ENCODE peak calls at places on chromosomes 12 and 14, in ten cellular contexts. One of them, this sample, is unnamed.
A peak's percentile ranks its signal among the peaks of the same experiment; 100 is the strongest.

GRCh38 chr12:153080-153746 is 60.7 kb downstream of the SLC6A12 start:
- DNase-seq in neural progenitor cell: peak; percentile 89
- DNase-seq in fibroblast of lung: peak; percentile 25
- DNase-seq in coronary artery: no peak
- DNase-seq in left ventricle myocardium inferior: peak; percentile 59
- DNase-seq in cardiac muscle cell: peak; percentile 60
- DNase-seq in stomach: peak; percentile 62
- DNase-seq in heart left ventricle: peak; percentile 67
- DNase-seq in GM23338: peak; percentile 90
- DNase-seq in OCI-LY7: peak; percentile 87
- DNase-seq in this sample: peak; percentile 61

GRCh38 chr14:93108105-93108504 is 7.6 kb downstream of the ITPK1 start:
- DNase-seq in neural progenitor cell: no peak
- DNase-seq in fibroblast of lung: no peak
- DNase-seq in coronary artery: no peak
- DNase-seq in left ventricle myocardium inferior: no peak
- DNase-seq in cardiac muscle cell: no peak
- DNase-seq in stomach: no peak
- DNase-seq in heart left ventricle: no peak
- DNase-seq in GM23338: no peak
- DNase-seq in OCI-LY7: no peak
- DNase-seq in this sample: no peak

GRCh38 chr12:87520968-87521367 is 508.2 kb downstream of the C12orf50 start:
- DNase-seq in neural progenitor cell: no peak
- DNase-seq in fibroblast of lung: no peak
- DNase-seq in coronary artery: no peak
- DNase-seq in left ventricle myocardium inferior: no peak
- DNase-seq in cardiac muscle cell: no peak
- DNase-seq in stomach: no peak
- DNase-seq in heart left ventricle: no peak
- DNase-seq in GM23338: no peak
- DNase-seq in OCI-LY7: no peak
- DNase-seq in this sample: no peak

GRCh38 chr12:59808317-59808910 is 212.6 kb downstream of the SLC16A7 start:
- DNase-seq in neural progenitor cell: peak; percentile 53
- DNase-seq in fibroblast of lung: peak; percentile 70
- DNase-seq in coronary artery: no peak
- DNase-seq in left ventricle myocardium inferior: no peak
- DNase-seq in cardiac muscle cell: peak; percentile 62
- DNase-seq in stomach: no peak
- DNase-seq in heart left ventricle: no peak
- DNase-seq in GM23338: peak; percentile 73
- DNase-seq in OCI-LY7: peak; percentile 47
- DNase-seq in this sample: no peak

GRCh38 chr12:49555631-49556390 is 12.1 kb downstream of the MCRS1 start:
- DNase-seq in neural progenitor cell: no peak
- DNase-seq in fibroblast of lung: no peak
- DNase-seq in coronary artery: no peak
- DNase-seq in left ventricle myocardium inferior: no peak
- DNase-seq in cardiac muscle cell: no peak
- DNase-seq in stomach: no peak
- DNase-seq in heart left ventricle: no peak
- DNase-seq in GM23338: no peak
- DNase-seq in OCI-LY7: no peak
- DNase-seq in this sample: no peak

GRCh38 chr12:97637770-97638169 is 175.2 kb downstream of the RMST start:
- DNase-seq in neural progenitor cell: peak; percentile 88
- DNase-seq in fibroblast of lung: no peak
- DNase-seq in coronary artery: no peak
- DNase-seq in left ventricle myocardium inferior: no peak
- DNase-seq in cardiac muscle cell: no peak
- DNase-seq in stomach: no peak
- DNase-seq in heart left ventricle: no peak
- DNase-seq in GM23338: no peak
- DNase-seq in OCI-LY7: no peak
- DNase-seq in this sample: no peak

GRCh38 chr12:100031821-100032220 is 47.1 kb upstream of the ANKS1B start:
- DNase-seq in neural progenitor cell: no peak
- DNase-seq in fibroblast of lung: no peak
- DNase-seq in coronary artery: no peak
- DNase-seq in left ventricle myocardium inferior: no peak
- DNase-seq in cardiac muscle cell: no peak
- DNase-seq in stomach: no peak
- DNase-seq in heart left ventricle: no peak
- DNase-seq in GM23338: no peak
- DNase-seq in OCI-LY7: no peak
- DNase-seq in this sample: no peak

GRCh38 chr14:105143451-105144230 is 24.9 kb downstream of the JAG2 start:
- DNase-seq in neural progenitor cell: no peak
- DNase-seq in fibroblast of lung: no peak
- DNase-seq in coronary artery: no peak
- DNase-seq in left ventricle myocardium inferior: no peak
- DNase-seq in cardiac muscle cell: no peak
- DNase-seq in stomach: no peak
- DNase-seq in heart left ventricle: peak; percentile 21
- DNase-seq in GM23338: no peak
- DNase-seq in OCI-LY7: no peak
- DNase-seq in this sample: no peak

GRCh38 chr14:73462815-73463214 is 4.5 kb upstream of the NUMB start:
- DNase-seq in neural progenitor cell: no peak
- DNase-seq in fibroblast of lung: peak; percentile 51
- DNase-seq in coronary artery: no peak
- DNase-seq in left ventricle myocardium inferior: no peak
- DNase-seq in cardiac muscle cell: peak; percentile 68
- DNase-seq in stomach: no peak
- DNase-seq in heart left ventricle: no peak
- DNase-seq in GM23338: no peak
- DNase-seq in OCI-LY7: no peak
- DNase-seq in this sample: no peak

GRCh38 chr12:51388066-51388799 is 3.0 kb downstream of the GALNT6 start:
- DNase-seq in neural progenitor cell: no peak
- DNase-seq in fibroblast of lung: peak; percentile 82
- DNase-seq in coronary artery: no peak
- DNase-seq in left ventricle myocardium inferior: no peak
- DNase-seq in cardiac muscle cell: peak; percentile 66
- DNase-seq in stomach: no peak
- DNase-seq in heart left ventricle: peak; percentile 45
- DNase-seq in GM23338: peak; percentile 26
- DNase-seq in OCI-LY7: no peak
- DNase-seq in this sample: no peak

GRCh38 chr12:15534322-15534721 is 212.0 kb downstream of the PTPRO start:
- DNase-seq in neural progenitor cell: no peak
- DNase-seq in fibroblast of lung: peak; percentile 61
- DNase-seq in coronary artery: no peak
- DNase-seq in left ventricle myocardium inferior: no peak
- DNase-seq in cardiac muscle cell: peak; percentile 23
- DNase-seq in stomach: no peak
- DNase-seq in heart left ventricle: no peak
- DNase-seq in GM23338: no peak
- DNase-seq in OCI-LY7: peak; percentile 43
- DNase-seq in this sample: no peak

GRCh38 chr14:24095196-24096068 is 1.3 kb downstream of the PCK2 start:
- DNase-seq in neural progenitor cell: peak; percentile 61
- DNase-seq in fibroblast of lung: peak; percentile 62
- DNase-seq in coronary artery: no peak
- DNase-seq in left ventricle myocardium inferior: peak; percentile 43
- DNase-seq in cardiac muscle cell: peak; percentile 50
- DNase-seq in stomach: no peak
- DNase-seq in heart left ventricle: peak; percentile 67
- DNase-seq in GM23338: peak; percentile 80
- DNase-seq in OCI-LY7: peak; percentile 66
- DNase-seq in this sample: peak; percentile 29

GRCh38 chr14:22427771-22428228 is 161.2 kb downstream of the DAD1 start:
- DNase-seq in neural progenitor cell: peak; percentile 17
- DNase-seq in fibroblast of lung: peak; percentile 88
- DNase-seq in coronary artery: no peak
- DNase-seq in left ventricle myocardium inferior: peak; percentile 26
- DNase-seq in cardiac muscle cell: peak; percentile 95
- DNase-seq in stomach: no peak
- DNase-seq in heart left ventricle: peak; percentile 32
- DNase-seq in GM23338: peak; percentile 15
- DNase-seq in OCI-LY7: no peak
- DNase-seq in this sample: peak; percentile 49
- H3K27ac ChIP-seq in neural progenitor cell: no peak overlapping the region
- H3K27ac ChIP-seq in fibroblast of lung: no peak overlapping the region
- H3K27ac ChIP-seq in coronary artery: peak overlapping the region; percentile 59
- H3K27ac ChIP-seq in left ventricle myocardium inferior: peak overlapping the region; percentile 46
- H3K27ac ChIP-seq in cardiac muscle cell: no peak overlapping the region
- H3K27ac ChIP-seq in stomach: peak overlapping the region; percentile 54
- H3K27ac ChIP-seq in heart left ventricle: peak overlapping the region; percentile 19
- H3K27ac ChIP-seq in GM23338: no peak overlapping the region
- H3K27ac ChIP-seq in OCI-LY7: no peak overlapping the region
- H3K27ac ChIP-seq in this sample: no peak overlapping the region

DNA sequence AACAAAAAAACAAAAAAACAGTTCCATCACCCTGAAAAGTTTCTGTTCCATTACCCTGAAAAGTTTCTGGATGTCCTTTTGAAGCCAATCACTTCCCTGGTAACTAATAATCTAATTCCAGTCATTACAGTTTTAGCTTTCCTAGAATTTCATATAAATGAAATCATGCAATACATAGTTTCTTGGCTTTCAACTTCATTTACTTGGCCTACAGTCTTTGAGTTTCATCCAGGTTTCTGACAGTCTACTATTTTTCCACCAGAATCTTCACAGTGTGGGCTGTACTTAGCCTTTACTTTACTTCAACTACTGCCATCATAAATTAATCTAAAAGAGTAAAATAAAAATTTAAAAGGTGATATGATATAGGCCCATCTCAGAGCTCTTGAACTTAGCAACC is 55.5 kb downstream of the RPS6KA5 start:
- DNase-seq in neural progenitor cell: no peak
- DNase-seq in fibroblast of lung: no peak
- DNase-seq in coronary artery: no peak
- DNase-seq in left ventricle myocardium inferior: no peak
- DNase-seq in cardiac muscle cell: no peak
- DNase-seq in stomach: no peak
- DNase-seq in heart left ventricle: no peak
- DNase-seq in GM23338: no peak
- DNase-seq in OCI-LY7: no peak
- DNase-seq in this sample: no peak
- H3K27ac ChIP-seq in neural progenitor cell: no peak overlapping the region
- H3K27ac ChIP-seq in fibroblast of lung: no peak overlapping the region
- H3K27ac ChIP-seq in coronary artery: no peak overlapping the region
- H3K27ac ChIP-seq in left ventricle myocardium inferior: no peak overlapping the region
- H3K27ac ChIP-seq in cardiac muscle cell: no peak overlapping the region
- H3K27ac ChIP-seq in stomach: no peak overlapping the region
- H3K27ac ChIP-seq in heart left ventricle: no peak overlapping the region
- H3K27ac ChIP-seq in GM23338: no peak overlapping the region
- H3K27ac ChIP-seq in OCI-LY7: no peak overlapping the region
- H3K27ac ChIP-seq in this sample: no peak overlapping the region

DNA sequence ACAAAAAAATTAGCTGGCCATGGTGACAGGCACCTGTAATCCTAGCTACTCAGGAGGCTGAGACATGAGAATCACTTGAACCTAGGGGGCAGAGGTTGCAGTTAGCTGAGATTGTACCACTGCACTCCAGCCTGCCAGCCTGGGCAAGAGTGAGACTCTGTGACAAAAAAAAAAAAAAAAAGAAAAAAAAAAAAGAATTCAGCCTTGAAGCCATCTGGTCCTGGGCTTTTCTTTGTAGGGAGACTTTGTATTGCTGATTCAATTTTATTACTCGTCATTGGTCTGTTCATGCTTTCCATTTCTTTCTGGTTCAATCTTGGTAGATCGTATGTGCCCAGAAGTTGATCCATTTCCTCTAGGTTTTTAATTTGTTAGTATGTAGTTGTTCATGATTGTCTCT is 243.1 kb downstream of the RAD51B start:
- DNase-seq in neural progenitor cell: no peak
- DNase-seq in fibroblast of lung: no peak
- DNase-seq in coronary artery: no peak
- DNase-seq in left ventricle myocardium inferior: no peak
- DNase-seq in cardiac muscle cell: no peak
- DNase-seq in stomach: no peak
- DNase-seq in heart left ventricle: no peak
- DNase-seq in GM23338: no peak
- DNase-seq in OCI-LY7: no peak
- DNase-seq in this sample: no peak
- H3K27ac ChIP-seq in neural progenitor cell: no peak overlapping the region
- H3K27ac ChIP-seq in fibroblast of lung: no peak overlapping the region
- H3K27ac ChIP-seq in coronary artery: no peak overlapping the region
- H3K27ac ChIP-seq in left ventricle myocardium inferior: no peak overlapping the region
- H3K27ac ChIP-seq in cardiac muscle cell: no peak overlapping the region
- H3K27ac ChIP-seq in stomach: no peak overlapping the region
- H3K27ac ChIP-seq in heart left ventricle: no peak overlapping the region
- H3K27ac ChIP-seq in GM23338: no peak overlapping the region
- H3K27ac ChIP-seq in OCI-LY7: no peak overlapping the region
- H3K27ac ChIP-seq in this sample: no peak overlapping the region

GRCh38 chr14:68042591-68043210 is 223.1 kb downstream of the RAD51B start:
- DNase-seq in neural progenitor cell: peak; percentile 62
- DNase-seq in fibroblast of lung: peak; percentile 19
- DNase-seq in coronary artery: no peak
- DNase-seq in left ventricle myocardium inferior: no peak
- DNase-seq in cardiac muscle cell: no peak
- DNase-seq in stomach: no peak
- DNase-seq in heart left ventricle: no peak
- DNase-seq in GM23338: no peak
- DNase-seq in OCI-LY7: no peak
- DNase-seq in this sample: peak; percentile 72

GRCh38 chr14:68040633-68041369 is 221.2 kb downstream of the RAD51B start:
- DNase-seq in neural progenitor cell: no peak
- DNase-seq in fibroblast of lung: no peak
- DNase-seq in coronary artery: no peak
- DNase-seq in left ventricle myocardium inferior: no peak
- DNase-seq in cardiac muscle cell: no peak
- DNase-seq in stomach: no peak
- DNase-seq in heart left ventricle: no peak
- DNase-seq in GM23338: peak; percentile 63
- DNase-seq in OCI-LY7: no peak
- DNase-seq in this sample: no peak

GRCh38 chr14:68047910-68048309 is 228.3 kb downstream of the RAD51B start:
- DNase-seq in neural progenitor cell: no peak
- DNase-seq in fibroblast of lung: peak; percentile 19
- DNase-seq in coronary artery: no peak
- DNase-seq in left ventricle myocardium inferior: no peak
- DNase-seq in cardiac muscle cell: peak; percentile 25
- DNase-seq in stomach: no peak
- DNase-seq in heart left ventricle: no peak
- DNase-seq in GM23338: no peak
- DNase-seq in OCI-LY7: no peak
- DNase-seq in this sample: no peak

GRCh38 chr14:68042002-68042401 is 222.4 kb downstream of the RAD51B start:
- DNase-seq in neural progenitor cell: no peak
- DNase-seq in fibroblast of lung: no peak
- DNase-seq in coronary artery: no peak
- DNase-seq in left ventricle myocardium inferior: no peak
- DNase-seq in cardiac muscle cell: no peak
- DNase-seq in stomach: no peak
- DNase-seq in heart left ventricle: no peak
- DNase-seq in GM23338: no peak
- DNase-seq in OCI-LY7: no peak
- DNase-seq in this sample: no peak

DNA sequence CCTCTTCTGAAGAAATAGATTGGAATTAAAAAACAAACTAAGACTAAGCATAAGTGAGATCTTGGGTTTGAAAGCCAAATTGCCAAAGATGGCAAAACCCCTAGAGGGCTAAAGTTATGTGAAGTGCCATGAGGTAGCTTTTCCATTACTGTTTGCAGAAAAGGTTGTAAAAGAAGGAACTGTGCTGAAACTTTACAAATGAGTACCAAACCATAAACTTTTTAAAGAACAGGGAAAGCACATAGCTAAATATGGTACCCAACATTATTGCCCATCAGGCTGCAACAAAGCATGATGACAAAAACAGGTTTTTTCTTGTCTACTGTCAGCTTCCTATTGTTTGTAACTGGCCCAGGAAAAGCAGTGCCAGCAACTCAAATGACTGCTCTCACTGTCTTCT is 224.2 kb downstream of the RAD51B start:
- DNase-seq in neural progenitor cell: peak; percentile 30
- DNase-seq in fibroblast of lung: no peak
- DNase-seq in coronary artery: no peak
- DNase-seq in left ventricle myocardium inferior: no peak
- DNase-seq in cardiac muscle cell: no peak
- DNase-seq in stomach: no peak
- DNase-seq in heart left ventricle: no peak
- DNase-seq in GM23338: no peak
- DNase-seq in OCI-LY7: no peak
- DNase-seq in this sample: peak; percentile 17
- H3K27ac ChIP-seq in neural progenitor cell: peak overlapping the region; percentile 69
- H3K27ac ChIP-seq in fibroblast of lung: no peak overlapping the region
- H3K27ac ChIP-seq in coronary artery: peak overlapping the region; percentile 74
- H3K27ac ChIP-seq in left ventricle myocardium inferior: peak overlapping the region; percentile 50
- H3K27ac ChIP-seq in cardiac muscle cell: no peak overlapping the region
- H3K27ac ChIP-seq in stomach: peak overlapping the region; percentile 28
- H3K27ac ChIP-seq in heart left ventricle: peak overlapping the region; percentile 82
- H3K27ac ChIP-seq in GM23338: no peak overlapping the region
- H3K27ac ChIP-seq in OCI-LY7: no peak overlapping the region
- H3K27ac ChIP-seq in this sample: peak overlapping the region; percentile 72

This sample was measured in thyroid gland.